ENCODE peak calls at places on chromosome 15, in five cellular contexts. Z, R, O, H and C are unnamed samples.

GRCh38 chr15:97728791-97729190 is 231.7 kb upstream of the ARRDC4 start:
- DNase-seq in Z (no peak), R (no peak), O (no peak), H (no peak), C (no peak)

GRCh38 chr15:34837246-34838016 is 42.1 kb upstream of the ACTC1 start:
- DNase-seq in Z (no peak), R (no peak), O (no peak), H (no peak), C (no peak)

GRCh38 chr15:77185242-77185785 is 114.4 kb upstream of the TSPAN3 start:
- DNase-seq in Z (no peak), R (no peak), O (no peak), H (no peak), C (no peak)

GRCh38 chr15:56056626-56057025 is 63.2 kb upstream of the NEDD4 start:
- DNase-seq in Z (no peak), R (no peak), O (no peak), H (no peak), C (no peak)

GRCh38 chr15:31477301-31477700 is 150.7 kb downstream of the KLF13 start:
- DNase-seq in Z (no peak), R (no peak), O (no peak), H (no peak), C (no peak)

GRCh38 chr15:20340331-20340811 is 201.2 kb downstream of the GOLGA6L6 start:
- DNase-seq in Z (no peak), R (no peak), O (no peak), H (peak), C (peak)

GRCh38 chr15:26082833-26083174 is 219.7 kb upstream of the ATP10A start:
- DNase-seq in Z (no peak), R (no peak), O (no peak), H (no peak), C (no peak)

GRCh38 chr15:77542491-77543001 is 90.2 kb downstream of the LINGO1 start:
- DNase-seq in Z (no peak), R (no peak), O (no peak), H (no peak), C (no peak)

GRCh38 chr15:101025896-101026631 is 106.9 kb downstream of the LRRK1 start:
- DNase-seq in Z (no peak), R (no peak), O (no peak), H (no peak), C (no peak)

GRCh38 chr15:86066174-86066829 is 13.4 kb upstream of the AGBL1 start:
- DNase-seq in Z (no peak), R (no peak), O (no peak), H (no peak), C (no peak)

GRCh38 chr15:66654718-66655375 is 47.2 kb upstream of the SMAD6 start:
- DNase-seq in Z (no peak), R (no peak), O (no peak), H (peak), C (no peak)

GRCh38 chr15:78739996-78740903 is 71.0 kb downstream of the ADAMTS7 start:
- DNase-seq in Z (no peak), R (peak), O (no peak), H (peak), C (peak)

GRCh38 chr15:56149071-56149470 is 94.6 kb downstream of the RFX7 start:
- DNase-seq in Z (no peak), R (no peak), O (no peak), H (no peak), C (no peak)

GRCh38 chr15:91338763-91339162 is 238.7 kb downstream of the SV2B start:
- DNase-seq in Z (peak), R (no peak), O (no peak), H (no peak), C (no peak)

GRCh38 chr15:79373068-79373467 is 59.1 kb upstream of the MINAR1 start:
- DNase-seq in Z (no peak), R (no peak), O (no peak), H (no peak), C (no peak)

GRCh38 chr15:67832031-67832551 is 6.8 kb downstream of the SKOR1 start:
- DNase-seq in Z (no peak), R (no peak), O (no peak), H (no peak), C (peak)

GRCh38 chr15:100111103-100112060 is 230.4 kb downstream of the ADAMTS17 start:
- DNase-seq in Z (no peak), R (peak), O (no peak), H (no peak), C (no peak)

GRCh38 chr15:77775851-77776250 is 143.1 kb upstream of the LINGO1 start:
- DNase-seq in Z (no peak), R (no peak), O (no peak), H (no peak), C (no peak)

GRCh38 chr15:78208341-78208844 is 26.0 kb downstream of the ACSBG1 start:
- DNase-seq in Z (no peak), R (no peak), O (no peak), H (no peak), C (no peak)

GRCh38 chr15:100713163-100713867 is 110.9 kb downstream of the ASB7 start:
- DNase-seq in Z (no peak), R (peak), O (no peak), H (no peak), C (no peak)

GRCh38 chr15:92048739-92049138 is 195.2 kb downstream of the SLCO3A1 start:
- DNase-seq in Z (no peak), R (no peak), O (no peak), H (no peak), C (no peak)

GRCh38 chr15:78673476-78673875 is 32.5 kb upstream of the CHRNB4 start:
- DNase-seq in Z (no peak), R (no peak), O (no peak), H (no peak), C (no peak)

GRCh38 chr15:99442268-99442897 is 123.4 kb upstream of the MEF2A start:
- DNase-seq in Z (no peak), R (no peak), O (no peak), H (no peak), C (peak)

GRCh38 chr15:41581110-41581509 is 22.1 kb downstream of the TYRO3 start:
- DNase-seq in Z (no peak), R (no peak), O (no peak), H (peak), C (no peak)

GRCh38 chr15:59364238-59364637 is 8.4 kb downstream of the MYO1E start:
- DNase-seq in Z (no peak), R (no peak), O (no peak), H (no peak), C (no peak)

DNA sequence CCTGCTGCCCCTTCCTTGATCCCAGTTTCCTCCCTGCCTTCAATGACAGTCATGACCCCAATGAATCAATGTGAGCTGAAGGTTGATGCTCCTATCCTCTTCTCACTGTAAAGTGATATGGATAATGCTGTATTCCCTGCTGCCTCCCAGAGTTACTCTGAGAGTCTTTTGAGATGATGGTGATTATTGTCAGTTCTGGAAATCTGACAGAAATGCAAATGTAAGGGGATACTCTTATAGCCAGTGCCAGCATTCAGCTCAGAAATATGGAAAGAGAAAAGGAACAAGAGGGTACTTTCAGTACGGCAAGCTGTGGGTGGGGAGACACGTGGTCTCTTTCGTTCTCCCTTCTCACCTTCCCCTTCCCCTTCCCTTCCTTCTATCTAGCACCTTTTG is 70.0 kb downstream of the ARNT2 start:
- DNase-seq in Z (no peak), R (no peak), O (no peak), H (no peak), C (no peak)
- TF ChIP-seq RFX5 in Z (no peak), R (no peak), O (no peak), H (no peak), C (no peak)

DNA sequence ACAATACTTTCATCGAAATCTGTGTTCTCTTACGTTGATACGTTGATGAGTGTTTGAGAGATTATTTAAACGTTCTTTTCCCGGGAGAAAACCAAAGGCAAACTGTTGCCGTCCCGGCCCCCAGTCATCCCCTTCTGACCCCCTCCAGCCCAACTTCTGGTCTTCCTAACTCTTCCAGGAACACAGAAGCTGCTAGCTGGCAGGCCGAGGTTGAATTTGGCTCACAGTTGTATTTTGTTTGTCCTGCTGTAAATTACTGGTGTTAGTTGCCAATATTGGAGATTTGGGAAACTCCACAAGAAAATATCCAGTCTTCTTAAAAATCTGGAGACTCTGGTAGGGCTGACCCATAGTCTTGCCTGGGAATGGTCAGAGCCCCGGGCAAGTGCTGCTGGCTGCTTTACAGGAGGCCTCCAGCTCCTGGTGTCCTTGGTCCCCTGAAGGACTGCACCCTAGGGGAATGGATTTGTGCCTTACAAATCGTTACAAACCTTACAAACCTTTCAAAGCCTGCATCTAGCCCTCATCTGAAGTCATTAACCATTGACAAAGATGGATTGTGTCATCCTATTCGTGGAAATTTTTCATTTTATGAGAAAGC is 112.0 kb upstream of the MCTP2 start:
- DNase-seq in Z (no peak), R (no peak), O (no peak), H (no peak), C (no peak)
- TF ChIP-seq YY1 in Z (no peak), R (no peak), O (no peak), H (no peak), C (no peak)

GRCh38 chr15:74545061-74545460 is 4.0 kb downstream of the ARID3B start:
- DNase-seq in Z (no peak), R (no peak), O (no peak), H (no peak), C (no peak)

GRCh38 chr15:74543583-74543982 is 2.6 kb downstream of the ARID3B start:
- DNase-seq in Z (no peak), R (no peak), O (no peak), H (no peak), C (no peak)

GRCh38 chr15:74542192-74543042 is 1.4 kb downstream of the ARID3B start:
- DNase-seq in Z (no peak), R (no peak), O (no peak), H (no peak), C (no peak)

GRCh38 chr15:74541494-74542191 is 623 bp downstream of the ARID3B start:
- DNase-seq in Z (no peak), R (peak), O (peak), H (peak), C (peak)

GRCh38 chr15:74543043-74543422 is 2.0 kb downstream of the ARID3B start:
- DNase-seq in Z (no peak), R (no peak), O (no peak), H (no peak), C (no peak)
- TF ChIP-seq RFX5 in Z (no peak), R (no peak), O (no peak), H (no peak), C (no peak)

GRCh38 chr15:48579945-48580671 is 65.4 kb downstream of the FBN1 start:
- DNase-seq in Z (no peak), R (no peak), O (no peak), H (no peak), C (no peak)

GRCh38 chr15:48580736-48581135 is 64.8 kb downstream of the FBN1 start:
- DNase-seq in Z (no peak), R (no peak), O (no peak), H (no peak), C (no peak)

GRCh38 chr15:48582472-48583235 is 62.9 kb downstream of the FBN1 start:
- DNase-seq in Z (no peak), R (no peak), O (no peak), H (no peak), C (no peak)

GRCh38 chr15:48578965-48579364 is 66.5 kb downstream of the FBN1 start:
- DNase-seq in Z (no peak), R (no peak), O (no peak), H (no peak), C (no peak)

DNA sequence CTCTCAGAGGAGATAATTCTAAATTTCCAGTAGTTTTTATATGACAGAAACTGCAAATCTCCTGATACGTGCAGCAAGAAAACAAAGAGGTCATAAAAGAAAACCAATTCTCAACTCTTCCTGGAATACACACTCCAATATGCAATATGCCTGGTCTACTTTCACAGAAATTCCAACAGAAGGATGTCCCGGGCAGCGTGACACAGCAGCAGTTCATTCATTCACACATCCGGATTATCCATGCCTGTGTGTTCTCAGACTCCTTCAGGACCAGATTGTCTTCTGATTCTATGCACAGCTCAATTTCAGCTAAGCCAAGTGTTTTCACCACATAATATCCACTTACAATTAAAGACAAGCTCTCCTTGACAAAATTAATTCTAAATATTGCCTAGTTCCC is 64.3 kb downstream of the FBN1 start:
- DNase-seq in Z (no peak), R (no peak), O (no peak), H (no peak), C (no peak)
- TF ChIP-seq YY1 in Z (no peak), R (no peak), O (no peak), H (no peak), C (no peak)